ENCODE peak calls at places on chromosomes 11 and 22, in four cellular contexts. One of them, this sample, is unnamed.

GRCh38 chr11:2085251-2086066 is 53.7 kb downstream of the IGF2 start:
- DNase-seq in left colon: no peak
- DNase-seq in neural progenitor cell: no peak
- DNase-seq in GM10248: no peak
- DNase-seq in this sample: peak

GRCh38 chr11:47571895-47572294 is 6.5 kb downstream of the PTPMT1 start:
- DNase-seq in left colon: no peak
- DNase-seq in GM10248: no peak
- DNase-seq in neural progenitor cell: no peak
- DNase-seq in this sample: no peak

GRCh38 chr11:21037836-21038235 is 368.4 kb downstream of the NELL1 start:
- DNase-seq in GM10248: no peak
- DNase-seq in neural progenitor cell: no peak
- DNase-seq in left colon: no peak
- DNase-seq in this sample: no peak

GRCh38 chr11:69538840-69539239 is 57.4 kb downstream of the LINC01488 start:
- DNase-seq in GM10248: no peak
- DNase-seq in neural progenitor cell: no peak
- DNase-seq in left colon: no peak
- DNase-seq in this sample: no peak

GRCh38 chr11:104623518-104623917 is 274.7 kb downstream of the CASP12 start:
- DNase-seq in neural progenitor cell: no peak
- DNase-seq in GM10248: no peak
- DNase-seq in left colon: no peak
- DNase-seq in this sample: no peak

GRCh38 chr22:41217553-41218157 is 12.5 kb downstream of the L3MBTL2 start:
- DNase-seq in neural progenitor cell: peak
- DNase-seq in left colon: peak
- DNase-seq in GM10248: peak
- DNase-seq in this sample: peak

GRCh38 chr11:2555376-2555775 is 110.6 kb downstream of the KCNQ1 start:
- DNase-seq in left colon: no peak
- DNase-seq in GM10248: no peak
- DNase-seq in neural progenitor cell: no peak
- DNase-seq in this sample: no peak

GRCh38 chr11:2483426-2483825 is 38.6 kb downstream of the KCNQ1 start:
- DNase-seq in neural progenitor cell: no peak
- DNase-seq in GM10248: no peak
- DNase-seq in left colon: no peak
- DNase-seq in this sample: peak

GRCh38 chr22:43878831-43879550 is 12.8 kb downstream of the PNPLA5 start:
- DNase-seq in GM10248: no peak
- DNase-seq in neural progenitor cell: no peak
- DNase-seq in left colon: no peak
- DNase-seq in this sample: no peak

GRCh38 chr11:12806113-12806512 is 131.9 kb downstream of the TEAD1 start:
- DNase-seq in GM10248: no peak
- DNase-seq in left colon: no peak
- DNase-seq in neural progenitor cell: no peak
- DNase-seq in this sample: no peak

GRCh38 chr11:95284057-95285052 is 53.4 kb upstream of the SESN3 start:
- DNase-seq in GM10248: no peak
- DNase-seq in left colon: no peak
- DNase-seq in neural progenitor cell: no peak
- DNase-seq in this sample: no peak

GRCh38 chr11:65182258-65183170 is 786 bp downstream of the CAPN1 start:
- DNase-seq in left colon: peak
- DNase-seq in neural progenitor cell: peak
- DNase-seq in GM10248: peak
- DNase-seq in this sample: peak